ENCODE peak calls at places on chromosomes 16 and 17, in five cellular contexts. G is NCI-H1105 treated with DMSO at 0.1 percent for 48 hours, R is OCI-LY7, E is SHP77, V is fibroblast of pulmonary artery. K is an unnamed sample.

GRCh38 chr17:3513305-3514035 is 37.7 kb downstream of the ASPA start:
- DNase-seq in G (no peak), R (no peak), E (peak; percentile 90), V (no peak), K (no peak)

GRCh38 chr16:82156761-82157654 is 13.0 kb downstream of the MPHOSPH6 start:
- DNase-seq in G (no peak), R (no peak), E (no peak), V (peak; percentile 72), K (no peak)

GRCh38 chr16:85583491-85584181 is 29.5 kb upstream of the GSE1 start:
- DNase-seq in G (no peak), R (no peak), E (no peak), V (peak; percentile 69), K (no peak)

GRCh38 chr17:64661731-64661980 is 451 bp downstream of the SMURF2 start:
- DNase-seq in G (no peak), R (no peak), E (no peak), V (no peak), K (no peak)

GRCh38 chr16:29011851-29012250 is 27.0 kb downstream of the LAT start:
- DNase-seq in G (no peak), R (no peak), E (no peak), V (no peak), K (no peak)

GRCh38 chr17:58394534-58395223 is 22.7 kb downstream of the RNF43 start:
- DNase-seq in G (no peak), R (no peak), E (no peak), V (no peak), K (no peak)

GRCh38 chr17:17868637-17869522 is 32.1 kb upstream of the SREBF1 start:
- DNase-seq in G (no peak), R (no peak), E (no peak), V (peak; percentile 87), K (no peak)

GRCh38 chr17:31596382-31597323 is 205.2 kb downstream of the RAB11FIP4 start:
- DNase-seq in G (no peak), R (peak; percentile 83), E (peak; percentile 8), V (peak; percentile 96), K (peak; percentile 40)

GRCh38 chr16:11100239-11100750 is 155.7 kb downstream of the SOCS1 start:
- DNase-seq in G (no peak), R (peak; percentile 34), E (no peak), V (peak; percentile 93), K (peak; percentile 64)

GRCh38 chr17:75763613-75764416 is 1.2 kb downstream of the GALK1 start:
- DNase-seq in G (no peak), R (no peak), E (no peak), V (no peak), K (no peak)

GRCh38 chr17:933168-934083 is 46.1 kb downstream of the NXN start:
- DNase-seq in G (no peak), R (no peak), E (no peak), V (peak; percentile 95), K (no peak)

GRCh38 chr17:80870401-80870800 is 121.2 kb upstream of the CHMP6 start:
- DNase-seq in G (no peak), R (no peak), E (no peak), V (no peak), K (no peak)

GRCh38 chr16:17417740-17418139 is 53.0 kb downstream of the XYLT1 start:
- DNase-seq in G (no peak), R (no peak), E (no peak), V (no peak), K (no peak)

GRCh38 chr17:49552070-49552751 is 23.5 kb upstream of the NXPH3 start:
- DNase-seq in G (no peak), R (no peak), E (no peak), V (no peak), K (no peak)

GRCh38 chr16:69929480-69929879 is 21.7 kb upstream of the CLEC18A start:
- DNase-seq in G (no peak), R (no peak), E (no peak), V (no peak), K (peak; percentile 29)

GRCh38 chr17:4588862-4589625 is 4.7 kb downstream of the SMTNL2 start:
- DNase-seq in G (no peak), R (no peak), E (no peak), V (no peak), K (no peak)

GRCh38 chr17:18039535-18040286 is 503 bp downstream of the GID4 start:
- DNase-seq in G (no peak), R (peak; percentile 60), E (no peak), V (no peak), K (peak; percentile 80)

GRCh38 chr16:2671741-2672140 is 10.6 kb upstream of the KCTD5 start:
- DNase-seq in G (no peak), R (no peak), E (no peak), V (no peak), K (no peak)

GRCh38 chr17:48571024-48571818 is 6.9 kb downstream of the HOXB4 start:
- DNase-seq in G (no peak), R (no peak), E (no peak), V (no peak), K (no peak)

GRCh38 chr16:89412811-89413210 is 77.5 kb downstream of the ANKRD11 start:
- DNase-seq in G (no peak), R (no peak), E (no peak), V (no peak), K (no peak)

GRCh38 chr17:68248199-68248825 is 469 bp downstream of the AMZ2 start:
- DNase-seq in G (peak; percentile 22), R (no peak), E (no peak), V (peak; percentile 73), K (peak; percentile 32)

GRCh38 chr17:19703776-19704371 is 12.5 kb downstream of the SLC47A2 start:
- DNase-seq in G (no peak), R (no peak), E (no peak), V (no peak), K (no peak)

GRCh38 chr17:28226563-28226962 is 92.4 kb upstream of the TMEM97 start:
- DNase-seq in G (no peak), R (no peak), E (no peak), V (no peak), K (no peak)

GRCh38 chr16:76287466-76287865 is 10.3 kb downstream of the CNTNAP4 start:
- DNase-seq in G (no peak), R (no peak), E (no peak), V (no peak), K (no peak)

GRCh38 chr17:16516594-16517018 is 24.6 kb upstream of the LRRC75A start:
- DNase-seq in G (no peak), R (no peak), E (peak; percentile 86), V (peak; percentile 77), K (no peak)

GRCh38 chr17:47731396-47731795 is 1.6 kb upstream of the TBX21 start:
- DNase-seq in G (no peak), R (no peak), E (no peak), V (no peak), K (no peak)

GRCh38 chr16:407253-407652 is 5.6 kb downstream of the DECR2 start:
- DNase-seq in G (no peak), R (no peak), E (no peak), V (no peak), K (peak; percentile 9)

GRCh38 chr17:75182319-75182568 is 515 bp downstream of the SUMO2 start:
- DNase-seq in G (no peak), R (no peak), E (no peak), V (no peak), K (no peak)

GRCh38 chr17:69418535-69418934 is 4.0 kb downstream of the MAP2K6 start:
- DNase-seq in G (no peak), R (no peak), E (no peak), V (no peak), K (no peak)

GRCh38 chr16:9820481-9821246 is 361.6 kb downstream of the GRIN2A start:
- DNase-seq in G (no peak), R (no peak), E (no peak), V (no peak), K (no peak)

GRCh38 chr16:30112197-30113030 is 923 bp downstream of the GDPD3 start:
- DNase-seq in G (no peak), R (peak; percentile 78), E (peak; percentile 61), V (peak; percentile 68), K (peak; percentile 81)

GRCh38 chr16:28189237-28189636 is 22.5 kb downstream of the XPO6 start:
- DNase-seq in G (no peak), R (no peak), E (no peak), V (no peak), K (no peak)

K was measured in GM20000.